ENCODE peak calls at places on chromosomes 2 and 18, in four cellular contexts. Y is body of pancreas, P is ovary, N is Peyer's patch. O is an unnamed sample.

GRCh38 chr18:34115409-34116081 is 109.2 kb downstream of the NOL4 start:
- DNase-seq in Y (no peak), P (no peak), N (no peak), O (no peak)

GRCh38 chr2:150733219-150733618 is 245.8 kb upstream of the RND3 start:
- DNase-seq in Y (no peak), P (no peak), N (no peak), O (no peak)

GRCh38 chr2:145012806-145013205 is 492.9 kb upstream of the ZEB2 start:
- DNase-seq in Y (no peak), P (no peak), N (no peak), O (no peak)

GRCh38 chr2:57877811-57878572 is 168.6 kb upstream of the VRK2 start:
- DNase-seq in Y (no peak), P (no peak), N (no peak), O (no peak)

GRCh38 chr2:237591379-237591881 is 896 bp upstream of the RAB17 start:
- DNase-seq in Y (peak), P (peak), N (no peak), O (no peak)

GRCh38 chr2:29010946-29011649 is 30.0 kb downstream of the TOGARAM2 start:
- DNase-seq in Y (peak), P (peak), N (no peak), O (no peak)

GRCh38 chr2:197089659-197090058 is 163.2 kb upstream of the PGAP1 start:
- DNase-seq in Y (no peak), P (no peak), N (no peak), O (no peak)

GRCh38 chr2:44549856-44550255 is 188.1 kb downstream of the CAMKMT start:
- DNase-seq in Y (no peak), P (no peak), N (no peak), O (no peak)

GRCh38 chr2:85468096-85468703 is 49.7 kb downstream of the SH2D6 start:
- DNase-seq in Y (no peak), P (no peak), N (no peak), O (no peak)

GRCh38 chr2:128302011-128302743 is 16.5 kb downstream of the HS6ST1 start:
- DNase-seq in Y (no peak), P (no peak), N (no peak), O (no peak)

GRCh38 chr18:3245853-3246635 is 1.6 kb upstream of the MYL12A start:
- DNase-seq in Y (peak), P (peak), N (peak), O (peak)

GRCh38 chr2:15173506-15173905 is 387.6 kb downstream of the NBAS start:
- DNase-seq in Y (no peak), P (no peak), N (no peak), O (no peak)

GRCh38 chr2:11998218-11998617 is 251.8 kb downstream of the LPIN1 start:
- DNase-seq in Y (no peak), P (no peak), N (no peak), O (no peak)

GRCh38 chr18:61821748-61822147 is 71.1 kb downstream of the RNF152 start:
- DNase-seq in Y (no peak), P (no peak), N (no peak), O (no peak)

GRCh38 chr18:7272268-7273049 is 41.6 kb downstream of the LRRC30 start:
- DNase-seq in Y (peak), P (peak), N (peak), O (peak)

GRCh38 chr18:7269903-7270302 is 39.0 kb downstream of the LRRC30 start:
- DNase-seq in Y (no peak), P (no peak), N (no peak), O (no peak)

DNA sequence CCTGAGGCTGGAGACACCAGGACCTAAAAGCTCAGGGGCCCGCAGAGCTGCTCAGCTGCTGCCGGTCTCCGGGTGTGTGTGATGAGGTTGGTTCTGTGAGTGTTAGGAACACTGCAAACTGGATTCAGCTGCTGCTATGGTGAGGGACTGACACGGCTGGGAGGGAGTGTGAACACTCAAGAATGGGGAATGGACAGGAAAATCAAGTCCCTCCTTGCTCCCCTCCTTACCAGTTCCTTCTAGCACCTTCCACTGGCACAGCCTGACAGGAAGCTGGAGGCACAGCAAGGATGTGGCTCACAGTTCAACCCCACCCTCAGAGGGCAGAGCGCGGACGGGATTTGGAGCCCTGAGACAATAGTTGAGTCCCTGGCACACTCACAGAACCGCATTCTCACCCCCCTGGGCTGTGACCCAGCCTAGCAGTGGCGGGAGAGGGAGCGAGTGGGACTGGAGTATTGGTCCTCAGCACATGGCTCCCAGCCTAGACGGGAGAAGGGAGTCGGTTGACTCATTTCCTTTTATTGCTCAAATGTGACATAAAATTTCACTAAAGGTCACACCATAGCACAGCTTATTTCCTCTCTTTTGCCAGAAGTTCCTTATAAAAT is 42.5 kb downstream of the LRRC30 start:
- DNase-seq in Y (peak), P (peak), N (peak), O (peak)
- TF ChIP-seq POLR2A in Y (no peak), P (no peak), N (no peak), O (no peak)

GRCh38 chr2:112584891-112585250 is 462 bp downstream of the CHCHD5 start:
- DNase-seq in Y (no peak), P (no peak), N (no peak), O (no peak)

GRCh38 chr2:112585400-112585799 is 991 bp downstream of the CHCHD5 start:
- DNase-seq in Y (no peak), P (no peak), N (no peak), O (no peak)

GRCh38 chr2:112585873-112586477 is 1.6 kb downstream of the CHCHD5 start:
- DNase-seq in Y (no peak), P (no peak), N (no peak), O (no peak)

GRCh38 chr2:112583497-112584133 is 794 bp upstream of the CHCHD5 start:
- DNase-seq in Y (no peak), P (no peak), N (no peak), O (no peak)

GRCh38 chr2:112584134-112584890 is at the start of gene CHCHD5:
- DNase-seq in Y (peak), P (peak), N (peak), O (peak)
- TF ChIP-seq CTCF in Y (peak), P (peak), N (peak), O (no peak)

GRCh38 chr2:174634130-174635014 is 36.8 kb upstream of the WIPF1 start:
- DNase-seq in Y (peak), P (no peak), N (no peak), O (no peak)
- TF ChIP-seq POLR2A in Y (no peak), P (no peak), N (no peak), O (peak)

DNA sequence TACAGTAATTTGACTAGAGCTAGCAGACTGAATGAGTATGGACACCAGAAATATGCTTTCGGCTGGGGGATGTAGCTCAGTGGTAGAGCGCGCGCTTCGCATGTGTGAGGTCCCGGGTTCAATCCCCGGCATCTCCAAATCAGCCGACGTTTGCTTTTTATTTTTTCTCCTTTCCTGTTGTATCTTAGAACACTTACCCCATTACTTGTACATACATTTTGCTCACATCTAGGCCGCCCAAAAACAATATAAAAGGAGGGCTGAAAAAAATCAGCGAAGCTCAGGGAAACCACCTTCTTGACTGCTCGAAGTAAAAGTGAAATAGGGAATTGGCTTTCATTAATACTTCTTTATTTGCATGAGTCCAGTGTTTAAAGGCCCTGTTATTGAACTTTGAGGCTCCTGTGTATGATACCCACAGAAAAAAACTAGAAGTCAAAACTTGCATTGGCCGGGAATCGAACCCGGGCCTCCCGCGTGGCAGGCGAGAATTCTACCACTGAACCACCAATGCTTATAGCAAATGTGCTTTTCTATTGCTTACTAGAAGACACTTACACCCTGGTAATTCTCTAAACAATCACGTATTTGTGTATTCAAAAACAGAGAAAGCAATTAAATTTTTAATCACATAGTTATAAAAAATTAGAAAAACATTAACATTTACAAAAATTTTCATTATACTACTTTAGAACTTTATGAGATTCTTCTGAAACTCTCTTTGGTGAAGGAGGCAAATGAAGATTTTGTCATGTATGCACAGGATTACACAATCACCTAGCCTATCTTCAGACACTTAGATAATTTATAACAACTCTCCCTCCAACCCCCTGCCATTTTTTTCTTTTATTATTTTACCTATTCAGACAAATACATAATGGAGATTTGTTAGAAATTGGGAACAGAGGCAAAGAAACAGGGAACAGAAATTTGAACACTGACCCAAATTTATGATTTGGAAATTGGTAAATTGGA is 35.2 kb upstream of the GPD2 start:
- DNase-seq in Y (peak), P (peak), N (peak), O (peak)
- TF ChIP-seq CTCF in Y (no peak), P (peak), N (no peak), O (no peak)

DNA sequence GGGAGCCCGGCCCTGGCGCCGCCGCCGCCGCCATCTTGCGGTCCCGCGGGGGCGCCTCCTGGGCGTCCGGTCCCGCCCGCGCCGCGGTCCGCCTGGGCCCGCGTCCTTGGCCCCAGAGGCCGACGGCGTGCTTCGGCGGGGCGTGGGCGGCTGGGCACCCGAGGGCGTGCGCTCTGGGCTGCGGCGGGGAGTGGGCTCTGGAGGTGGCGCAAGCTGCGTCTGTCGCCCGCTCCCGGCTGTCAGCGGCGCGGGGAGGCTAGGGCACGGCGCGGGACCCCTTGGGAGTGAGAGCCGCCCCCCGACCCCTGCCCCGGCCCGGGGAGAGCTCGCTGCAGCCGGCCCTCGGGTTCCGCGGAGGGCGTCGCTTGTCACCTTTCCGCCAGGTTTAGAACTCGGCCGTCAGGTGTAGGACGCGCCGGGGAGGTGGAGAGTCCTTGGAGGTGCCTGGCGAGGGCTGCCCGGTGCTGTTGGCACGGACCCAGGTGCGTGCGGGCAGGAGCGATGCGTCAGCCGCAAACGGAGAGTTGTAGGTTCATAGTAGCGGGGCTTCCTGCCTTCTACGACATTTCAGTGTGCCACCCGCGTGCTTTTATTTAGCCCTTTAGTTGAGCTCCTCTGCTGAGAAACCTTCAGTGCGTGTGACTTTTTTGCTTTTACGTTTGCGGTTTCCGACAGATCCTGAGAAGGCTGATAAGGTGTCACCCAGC is 921 bp downstream of the VAPA start:
- DNase-seq in Y (peak), P (peak), N (peak), O (peak)
- TF ChIP-seq POLR2A in Y (peak), P (no peak), N (peak), O (no peak)

GRCh38 chr2:71100195-71100964 is 29.6 kb downstream of the MCEE start:
- DNase-seq in Y (peak), P (no peak), N (peak), O (peak)
- TF ChIP-seq CTCF in Y (peak), P (peak), N (peak), O (no peak)

GRCh38 chr2:20539133-20539719 is 92.4 kb downstream of the RHOB start:
- DNase-seq in Y (no peak), P (no peak), N (peak), O (peak)

GRCh38 chr2:20536619-20537422 is 89.9 kb downstream of the RHOB start:
- DNase-seq in Y (no peak), P (no peak), N (peak), O (no peak)

GRCh38 chr2:20539776-20540586 is 93.1 kb downstream of the RHOB start:
- DNase-seq in Y (no peak), P (no peak), N (peak), O (peak)

GRCh38 chr2:20537423-20538307 is 90.8 kb downstream of the RHOB start:
- DNase-seq in Y (no peak), P (no peak), N (no peak), O (no peak)

GRCh38 chr2:20538308-20539132 is 91.6 kb downstream of the RHOB start:
- DNase-seq in Y (no peak), P (no peak), N (peak), O (no peak)
- TF ChIP-seq POLR2A in Y (no peak), P (no peak), N (no peak), O (no peak)

GRCh38 chr18:9790261-9790660 is 82.2 kb downstream of the RAB31 start:
- DNase-seq in Y (no peak), P (no peak), N (no peak), O (no peak)
- TF ChIP-seq CTCF in Y (no peak), P (no peak), N (no peak), O (no peak)

GRCh38 chr2:216885117-216885553 is 25.3 kb upstream of the TNP1 start:
- DNase-seq in Y (no peak), P (no peak), N (no peak), O (no peak)

GRCh38 chr2:216888086-216888485 is 28.2 kb upstream of the TNP1 start:
- DNase-seq in Y (no peak), P (no peak), N (no peak), O (no peak)

GRCh38 chr2:216888907-216889622 is 29.2 kb upstream of the TNP1 start:
- DNase-seq in Y (no peak), P (no peak), N (no peak), O (peak)

GRCh38 chr2:216884347-216884746 is 24.5 kb upstream of the TNP1 start:
- DNase-seq in Y (no peak), P (no peak), N (no peak), O (no peak)

GRCh38 chr2:216887132-216887531 is 27.3 kb upstream of the TNP1 start:
- DNase-seq in Y (no peak), P (no peak), N (no peak), O (no peak)
- TF ChIP-seq POLR2A in Y (no peak), P (no peak), N (no peak), O (no peak)

DNA sequence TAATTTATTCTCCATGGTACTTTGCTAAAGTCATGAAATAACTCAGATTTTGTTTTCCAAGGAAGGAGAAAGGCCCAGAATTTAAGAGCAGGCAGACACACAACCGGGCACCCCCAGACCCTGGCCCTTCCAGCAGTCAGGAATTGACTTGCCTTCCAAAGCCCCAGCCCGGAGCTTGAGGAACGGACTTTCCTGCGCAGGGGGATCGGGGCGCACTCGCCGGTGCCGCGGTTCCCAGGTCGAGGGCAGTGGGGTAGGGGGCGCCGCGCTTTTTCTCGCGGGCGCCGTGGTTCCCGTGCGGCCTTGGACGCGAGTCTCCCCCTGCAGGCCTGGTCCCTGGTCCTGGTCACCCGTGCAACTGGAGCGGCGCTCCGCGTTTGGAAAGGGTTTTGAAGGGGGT is 1.2 kb downstream of the ZNF236 start:
- DNase-seq in Y (peak), P (peak), N (peak), O (no peak)
- TF ChIP-seq CTCF in Y (no peak), P (no peak), N (no peak), O (no peak)